ENCODE peak calls at places on chromosomes 16 and 17, in eight cellular contexts. E is ovary, B is heart left ventricle, H is stomach, G is adrenal gland, S is transverse colon, U is uterus, C is H1. J is an unnamed sample.

GRCh38 chr16:82133798-82134197 is 36.2 kb downstream of the MPHOSPH6 start:
- DNase-seq in E (no peak), B (no peak), H (no peak), G (no peak), S (no peak), U (no peak), C (no peak), J (no peak)

GRCh38 chr17:36807496-36808180 is 129.6 kb upstream of the LHX1 start:
- DNase-seq in E (no peak), B (no peak), H (no peak), G (no peak), S (no peak), U (no peak), C (no peak), J (peak; percentile 15)

GRCh38 chr17:48054238-48055185 is 6.4 kb downstream of the NFE2L1 start:
- DNase-seq in E (peak; percentile 84), B (peak; percentile 78), H (peak; percentile 53), G (peak; percentile 95), S (peak; percentile 35), U (peak; percentile 87), C (peak; percentile 98), J (peak; percentile 96)

GRCh38 chr17:77300016-77300686 is 159.4 kb downstream of the SEC14L1 start:
- DNase-seq in E (no peak), B (no peak), H (no peak), G (no peak), S (no peak), U (no peak), C (no peak), J (no peak)

GRCh38 chr16:84367750-84368320 is 503 bp upstream of the ATP2C2 start:
- DNase-seq in E (no peak), B (no peak), H (peak; percentile 44), G (no peak), S (peak; percentile 60), U (no peak), C (no peak), J (no peak)

GRCh38 chr16:71956500-71956899 is 43.7 kb downstream of the PKD1L3 start:
- DNase-seq in E (no peak), B (no peak), H (no peak), G (no peak), S (no peak), U (no peak), C (no peak), J (no peak)

GRCh38 chr16:10993649-10994048 is 49.3 kb downstream of the CLEC16A start:
- DNase-seq in E (no peak), B (no peak), H (no peak), G (no peak), S (no peak), U (no peak), C (no peak), J (no peak)

GRCh38 chr17:79174905-79175856 is 100.6 kb downstream of the ENGASE start:
- DNase-seq in E (no peak), B (no peak), H (no peak), G (no peak), S (no peak), U (no peak), C (no peak), J (no peak)

GRCh38 chr16:67029249-67030096 is 524 bp downstream of the CBFB start:
- DNase-seq in E (peak; percentile 53), B (peak; percentile 73), H (peak; percentile 66), G (peak; percentile 58), S (peak; percentile 69), U (peak; percentile 59), C (no peak), J (peak; percentile 77)

GRCh38 chr16:15592324-15592723 is 50.6 kb downstream of the MARF1 start:
- DNase-seq in E (no peak), B (no peak), H (no peak), G (no peak), S (peak; percentile 27), U (no peak), C (no peak), J (no peak)

GRCh38 chr16:58614212-58614611 is 15.4 kb downstream of the CNOT1 start:
- DNase-seq in E (no peak), B (no peak), H (no peak), G (no peak), S (no peak), U (no peak), C (no peak), J (no peak)

GRCh38 chr17:45293413-45294211 is 23.2 kb downstream of the MAP3K14 start:
- DNase-seq in E (peak; percentile 87), B (peak; percentile 74), H (peak; percentile 78), G (peak; percentile 97), S (peak; percentile 80), U (peak; percentile 93), C (no peak), J (peak; percentile 88)

GRCh38 chr16:71610447-71610846 is 15.5 kb upstream of the MARVELD3 start:
- DNase-seq in E (no peak), B (no peak), H (no peak), G (no peak), S (no peak), U (no peak), C (no peak), J (no peak)

GRCh38 chr16:63983401-63983800 is 1138.5 kb downstream of the CDH11 start:
- DNase-seq in E (no peak), B (no peak), H (no peak), G (no peak), S (no peak), U (no peak), C (no peak), J (no peak)

GRCh38 chr17:29120439-29120838 is 59.8 kb downstream of the MYO18A start:
- DNase-seq in E (no peak), B (no peak), H (no peak), G (no peak), S (no peak), U (no peak), C (no peak), J (no peak)

GRCh38 chr17:36628576-36628975 is 27.2 kb downstream of the MRM1 start:
- DNase-seq in E (no peak), B (no peak), H (no peak), G (no peak), S (no peak), U (no peak), C (no peak), J (no peak)

GRCh38 chr17:2421315-2422147 is 20.7 kb upstream of the MNT start:
- DNase-seq in E (peak; percentile 58), B (no peak), H (no peak), G (peak; percentile 62), S (no peak), U (no peak), C (no peak), J (peak; percentile 72)

GRCh38 chr17:245611-246010 is 64.2 kb upstream of the DOC2B start:
- DNase-seq in E (no peak), B (no peak), H (no peak), G (peak; percentile 3), S (peak; percentile 6), U (no peak), C (no peak), J (no peak)

GRCh38 chr16:50315346-50315997 is 49.1 kb downstream of the ADCY7 start:
- DNase-seq in E (peak; percentile 6), B (no peak), H (no peak), G (no peak), S (peak; percentile 5), U (no peak), C (no peak), J (no peak)

GRCh38 chr16:46920402-46921068 is 36.4 kb downstream of the GPT2 start:
- DNase-seq in E (no peak), B (no peak), H (peak; percentile 95), G (peak; percentile 61), S (peak; percentile 64), U (no peak), C (no peak), J (no peak)

GRCh38 chr17:8430966-8431365 is 4.7 kb upstream of the NDEL1 start:
- DNase-seq in E (peak; percentile 32), B (peak; percentile 43), H (no peak), G (peak; percentile 90), S (no peak), U (peak; percentile 93), C (no peak), J (no peak)

GRCh38 chr17:7781467-7781866 is 52.5 kb upstream of the KDM6B start:
- DNase-seq in E (no peak), B (no peak), H (no peak), G (no peak), S (no peak), U (no peak), C (no peak), J (no peak)

GRCh38 chr17:64496348-64496785 is 487 bp downstream of the POLG2 start:
- DNase-seq in E (no peak), B (peak; percentile 32), H (no peak), G (no peak), S (no peak), U (no peak), C (no peak), J (no peak)

GRCh38 chr16:89472711-89473075 is 17.7 kb downstream of the ANKRD11 start:
- DNase-seq in E (no peak), B (no peak), H (no peak), G (no peak), S (no peak), U (no peak), C (no peak), J (no peak)
- H3K27ac ChIP-seq in E (no peak overlapping the region), B (no peak overlapping the region), H (no peak overlapping the region), G (no peak overlapping the region), S (no peak overlapping the region), U (no peak overlapping the region), C (no peak overlapping the region), J (no peak overlapping the region)

DNA sequence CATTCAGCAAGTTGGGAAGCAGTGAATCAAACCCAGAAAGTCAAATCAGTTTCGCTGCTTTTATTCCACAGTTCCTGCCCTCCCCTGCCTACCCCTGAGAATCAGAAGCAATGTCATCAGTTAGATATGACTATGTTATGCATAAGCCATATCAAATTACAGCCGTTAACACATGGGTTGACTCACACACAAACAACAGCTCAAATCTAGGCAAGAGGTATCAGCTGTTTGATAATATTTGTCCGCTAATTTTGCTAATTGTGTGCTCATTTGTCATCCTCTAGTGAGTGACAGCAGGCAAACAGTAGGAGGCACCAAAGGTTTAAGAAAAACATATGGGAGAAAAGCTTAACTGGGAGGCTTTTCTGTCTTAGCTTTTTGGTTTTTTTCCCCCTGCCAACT is 327.4 kb upstream of the CCL2 start:
- DNase-seq in E (no peak), B (no peak), H (no peak), G (no peak), S (no peak), U (no peak), C (no peak), J (no peak)
- TF ChIP-seq CTCF in E (no peak), B (no peak), H (no peak), G (no peak), S (peak; percentile 24), U (no peak), C (peak; percentile 50), J (no peak)

GRCh38 chr16:364091-364490 is 6.2 kb downstream of the MRPL28 start:
- DNase-seq in E (no peak), B (no peak), H (no peak), G (no peak), S (no peak), U (no peak), C (no peak), J (no peak)
- TF ChIP-seq POLR2A in E (no peak), B (no peak), H (no peak), G (no peak), S (no peak), U (no peak), C (no peak), J (no peak)

DNA sequence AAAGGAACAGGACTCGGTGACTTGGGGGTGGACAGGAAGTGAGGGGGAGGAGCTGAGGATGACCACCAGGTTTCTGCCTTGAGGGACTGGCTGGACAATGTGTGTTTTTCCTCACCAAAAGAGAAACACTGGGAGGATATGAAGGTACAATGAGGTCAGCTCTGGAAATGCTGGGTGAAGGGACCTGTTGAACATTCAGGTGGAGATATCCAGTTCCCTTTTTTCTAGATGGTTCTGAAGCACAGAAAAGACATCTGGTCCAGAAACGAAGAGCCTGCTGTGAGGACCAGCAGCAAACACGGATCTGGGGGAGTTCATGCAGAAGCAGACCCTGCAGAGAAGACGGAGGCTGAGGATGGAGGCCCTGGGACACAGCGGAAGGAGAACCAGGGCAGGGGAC is 17.5 kb downstream of the ARHGAP17 start:
- DNase-seq in E (no peak), B (no peak), H (no peak), G (no peak), S (no peak), U (no peak), C (no peak), J (no peak)
- H3K27ac ChIP-seq in E (no peak overlapping the region), B (peak overlapping the region; percentile 37), H (no peak overlapping the region), G (no peak overlapping the region), S (no peak overlapping the region), U (no peak overlapping the region), C (no peak overlapping the region), J (no peak overlapping the region)